ENCODE peak calls at places on chromosomes 2 and 18, in seven cellular contexts. A, P, H, K, J, T and L are unnamed samples.
A peak's percentile ranks its signal among the peaks of the same experiment; 100 is the strongest.

GRCh38 chr2:130346741-130347066 is 4.0 kb downstream of the IMP4 start:
- DNase-seq in A (no peak), T (no peak), K (no peak), J (no peak), P (no peak), H (no peak), L (no peak)

GRCh38 chr18:21406111-21406510 is 164.1 kb downstream of the GREB1L start:
- DNase-seq in P (no peak), J (no peak), T (no peak), A (no peak), K (no peak), H (no peak), L (no peak)

GRCh38 chr2:227256605-227257004 is 68.4 kb upstream of the MFF start:
- DNase-seq in H (no peak), A (no peak), K (no peak), P (no peak), J (no peak), T (no peak), L (no peak)

GRCh38 chr2:162333968-162334367 is 10.0 kb upstream of the GCA start:
- DNase-seq in J (no peak), K (no peak), A (no peak), H (no peak), T (peak; percentile 33), P (no peak), L (no peak)

GRCh38 chr2:174195253-174195652 is 53.1 kb downstream of the OLA1 start:
- DNase-seq in A (no peak), T (peak; percentile 14), J (no peak), K (no peak), P (no peak), H (no peak), L (no peak)

GRCh38 chr2:222572761-222573174 is 83.1 kb downstream of the FARSB start:
- DNase-seq in P (no peak), T (peak; percentile 62), K (no peak), A (no peak), H (no peak), J (peak; percentile 7), L (no peak)

GRCh38 chr2:127305985-127306585 is 12.1 kb upstream of the ERCC3 start:
- DNase-seq in A (no peak), T (no peak), K (no peak), H (no peak), P (no peak), J (no peak), L (no peak)

GRCh38 chr2:159606287-159606686 is 10.1 kb downstream of the BAZ2B start:
- DNase-seq in K (no peak), P (no peak), J (no peak), A (no peak), H (no peak), T (peak; percentile 63), L (no peak)

GRCh38 chr2:222038086-222038802 is 260.6 kb downstream of the PAX3 start:
- DNase-seq in A (no peak), P (no peak), T (peak; percentile 13), H (no peak), J (no peak), K (no peak), L (no peak)

GRCh38 chr2:42029639-42030195 is 18.1 kb upstream of the PKDCC start:
- DNase-seq in T (no peak), K (peak; percentile 66), J (no peak), P (no peak), H (no peak), A (no peak), L (no peak)

GRCh38 chr2:175877845-175878563 is 124.1 kb downstream of the LNPK start:
- DNase-seq in H (no peak), J (no peak), T (peak; percentile 18), A (no peak), K (no peak), P (no peak), L (no peak)

GRCh38 chr2:158553257-158553656 is 96.5 kb downstream of the PKP4 start:
- DNase-seq in J (no peak), T (no peak), H (no peak), K (no peak), P (no peak), A (no peak), L (no peak)

GRCh38 chr18:25168011-25168410 is 184.0 kb downstream of the ZNF521 start:
- DNase-seq in A (no peak), J (no peak), T (no peak), H (no peak), P (no peak), K (no peak), L (no peak)

GRCh38 chr18:25169701-25170100 is 182.3 kb downstream of the ZNF521 start:
- DNase-seq in K (no peak), T (peak; percentile 53), H (no peak), A (no peak), P (no peak), J (no peak), L (no peak)

GRCh38 chr18:25164211-25164836 is 187.6 kb downstream of the ZNF521 start:
- DNase-seq in J (no peak), T (no peak), P (no peak), K (no peak), H (no peak), A (no peak), L (no peak)

GRCh38 chr18:25166113-25166512 is 185.9 kb downstream of the ZNF521 start:
- DNase-seq in A (no peak), K (no peak), J (no peak), H (no peak), P (no peak), T (peak; percentile 73), L (no peak)

GRCh38 chr18:25164837-25165791 is 186.9 kb downstream of the ZNF521 start:
- DNase-seq in T (peak; percentile 84), H (no peak), A (no peak), J (no peak), K (no peak), P (no peak), L (no peak)
- H3K27ac ChIP-seq in T (peak overlapping the region; percentile 92), H (peak overlapping the region; percentile 47), A (no peak overlapping the region), J (no peak overlapping the region), K (no peak overlapping the region), P (no peak overlapping the region), L (no peak overlapping the region)

GRCh38 chr2:36356199-36356989 is 816 bp downstream of the CRIM1 start:
- DNase-seq in J (peak; percentile 46), K (peak; percentile 39), T (peak; percentile 34), A (peak; percentile 78), H (peak; percentile 38), P (peak; percentile 47), L (peak; percentile 11)

GRCh38 chr2:36355890-36356198 is 266 bp downstream of the CRIM1 start:
- DNase-seq in K (no peak), J (no peak), T (no peak), H (no peak), A (no peak), P (no peak), L (no peak)

GRCh38 chr2:36355157-36355889 is at the start of gene CRIM1:
- DNase-seq in J (peak; percentile 92), H (peak; percentile 93), K (peak; percentile 81), A (peak; percentile 91), T (peak; percentile 91), P (peak; percentile 86), L (no peak)

GRCh38 chr2:36352711-36353110 is 2.9 kb upstream of the CRIM1 start:
- DNase-seq in K (no peak), J (no peak), A (no peak), H (no peak), P (no peak), T (peak; percentile 83), L (no peak)

GRCh38 chr2:36354816-36355156 is 792 bp upstream of the CRIM1 start:
- DNase-seq in K (no peak), T (no peak), P (no peak), H (no peak), J (no peak), A (no peak), L (no peak)
- H3K4me3 ChIP-seq in K (peak overlapping the region; percentile 57), T (peak overlapping the region; percentile 96), P (peak overlapping the region; percentile 73), H (peak overlapping the region; percentile 95), J (peak overlapping the region; percentile 83), A (peak overlapping the region; percentile 86), L (no peak overlapping the region)

GRCh38 chr18:35936951-35937350 is 35.5 kb upstream of the RMP24 start:
- DNase-seq in A (no peak), J (no peak), P (no peak), T (no peak), H (no peak), K (no peak), L (no peak)

GRCh38 chr18:35941299-35941698 is 31.2 kb upstream of the RMP24 start:
- DNase-seq in P (no peak), J (no peak), H (no peak), K (no peak), A (no peak), T (no peak), L (no peak)

GRCh38 chr18:35938158-35938557 is 34.3 kb upstream of the RMP24 start:
- DNase-seq in P (no peak), T (peak; percentile 41), K (no peak), J (no peak), A (no peak), H (no peak), L (no peak)

GRCh38 chr18:35938562-35938961 is 33.9 kb upstream of the RMP24 start:
- DNase-seq in P (no peak), J (no peak), H (no peak), T (no peak), K (no peak), A (no peak), L (no peak)

GRCh38 chr18:35939166-35939565 is 33.3 kb upstream of the RMP24 start:
- DNase-seq in P (no peak), H (no peak), A (no peak), T (no peak), K (no peak), J (no peak), L (no peak)
- H3K4me1 ChIP-seq in P (no peaks in the 10 kb centered on the region), H (no peaks in the 10 kb centered on the region), A (no peaks in the 10 kb centered on the region), T (no peaks in the 10 kb centered on the region), K (peaks cover 2% of the 10 kb centered on the region), J (peaks cover 8% of the 10 kb centered on the region), L (no peaks in the 10 kb centered on the region)

GRCh38 chr2:109440507-109441156 is 173.1 kb downstream of the SEPTIN10 start:
- DNase-seq in J (no peak), A (no peak), P (no peak), K (no peak), H (no peak), T (no peak), L (no peak)

GRCh38 chr2:109439315-109439714 is 174.5 kb downstream of the SEPTIN10 start:
- DNase-seq in H (no peak), T (no peak), P (no peak), K (no peak), J (no peak), A (no peak), L (no peak)

GRCh38 chr2:109438146-109438545 is 175.6 kb downstream of the SEPTIN10 start:
- DNase-seq in H (no peak), P (peak; percentile 9), A (no peak), K (no peak), T (no peak), J (no peak), L (no peak)

GRCh38 chr2:109438773-109439191 is 175.0 kb downstream of the SEPTIN10 start:
- DNase-seq in H (peak; percentile 46), J (no peak), T (peak; percentile 86), K (no peak), A (no peak), P (peak; percentile 66), L (no peak)

DNA sequence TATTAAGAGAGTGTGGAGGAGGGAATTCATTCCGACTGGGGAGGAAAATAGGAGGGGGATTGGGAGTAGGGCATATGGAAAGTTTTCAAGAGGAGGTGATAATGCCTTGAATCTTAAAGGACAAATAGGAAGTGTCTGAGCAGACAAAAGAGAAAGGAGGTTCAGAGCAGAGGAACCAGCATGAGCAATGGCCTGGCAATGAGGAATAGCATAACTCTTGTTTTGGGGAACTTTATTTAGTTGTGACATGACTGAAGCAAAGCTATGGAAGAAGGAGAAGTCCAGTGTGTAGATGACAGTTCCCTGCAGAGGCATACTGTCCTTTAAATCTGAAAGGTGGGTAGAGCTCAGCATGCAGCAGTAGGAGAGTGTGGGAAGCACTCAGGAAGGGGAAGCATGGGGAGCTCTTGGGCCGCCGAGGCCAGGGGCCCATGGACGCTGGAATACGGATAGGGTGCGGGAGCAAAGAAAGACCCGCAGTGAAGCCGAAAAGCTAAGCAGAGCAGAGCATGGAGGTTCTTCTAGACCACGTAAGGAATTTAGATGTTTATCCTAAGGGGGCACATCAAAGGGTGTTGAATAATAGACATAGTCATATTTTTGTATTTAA is 173.8 kb downstream of the SEPTIN10 start:
- DNase-seq in P (no peak), J (no peak), H (no peak), T (no peak), K (no peak), A (no peak), L (no peak)
- H3K27ac ChIP-seq in P (no peak overlapping the region), J (no peak overlapping the region), H (no peak overlapping the region), T (no peak overlapping the region), K (no peak overlapping the region), A (no peak overlapping the region), L (no peak overlapping the region)